ENCODE peak calls at places on chromosomes 7 and 10, in five cellular contexts. M is endothelial cell, B is NCI-H460, G is H7, E is BE2C. C is an unnamed sample.

GRCh38 chr7:2049111-2049781 is 183.5 kb downstream of the MAD1L1 start:
- DNase-seq in M (no peak), B (no peak), G (no peak), E (no peak), C (no peak)

GRCh38 chr7:42099076-42099836 is 137.8 kb downstream of the GLI3 start:
- DNase-seq in M (no peak), B (no peak), G (no peak), E (no peak), C (no peak)

GRCh38 chr7:148296994-148297644 is 293.4 kb upstream of the C7orf33 start:
- DNase-seq in M (no peak), B (no peak), G (no peak), E (no peak), C (no peak)

GRCh38 chr10:108439397-108439796 is 1274.9 kb upstream of the SORCS1 start:
- DNase-seq in M (no peak), B (no peak), G (no peak), E (no peak), C (no peak)

GRCh38 chr10:133455196-133455595 is 1.5 kb downstream of the SCART1 start:
- DNase-seq in M (no peak), B (no peak), G (no peak), E (no peak), C (no peak)

GRCh38 chr10:85548038-85548437 is 818.6 kb downstream of the GRID1 start:
- DNase-seq in M (peak), B (peak), G (peak), E (peak), C (no peak)

GRCh38 chr7:107262857-107263256 is 94.1 kb downstream of the HBP1 start:
- DNase-seq in M (no peak), B (no peak), G (no peak), E (no peak), C (no peak)

GRCh38 chr7:30740417-30741181 is 11.3 kb upstream of the INMT start:
- DNase-seq in M (peak), B (peak), G (peak), E (peak), C (peak)

GRCh38 chr10:53223846-53224245 is 451.3 kb upstream of the MBL2 start:
- DNase-seq in M (no peak), B (no peak), G (peak), E (no peak), C (peak)

GRCh38 chr7:24718977-24719491 is 38.2 kb downstream of the GSDME start:
- DNase-seq in M (no peak), B (no peak), G (no peak), E (no peak), C (no peak)

GRCh38 chr7:75861636-75862035 is 17.2 kb upstream of the RHBDD2 start:
- DNase-seq in M (no peak), B (no peak), G (no peak), E (no peak), C (no peak)

GRCh38 chr7:142771353-142771723 is 568 bp downstream of the PRSS2 start:
- DNase-seq in M (no peak), B (no peak), G (no peak), E (no peak), C (no peak)

GRCh38 chr7:16839646-16840045 is 34.8 kb upstream of the AGR2 start:
- DNase-seq in M (no peak), B (no peak), G (no peak), E (no peak), C (no peak)

GRCh38 chr10:132884041-132884440 is 58.3 kb downstream of the CFAP46 start:
- DNase-seq in M (no peak), B (no peak), G (no peak), E (no peak), C (peak)

GRCh38 chr7:142901426-142902259 is 16.1 kb upstream of the TRPV6 start:
- DNase-seq in M (no peak), B (no peak), G (peak), E (no peak), C (no peak)

GRCh38 chr7:134865001-134865845 is 85.8 kb downstream of the CALD1 start:
- DNase-seq in M (no peak), B (no peak), G (peak), E (no peak), C (no peak)

GRCh38 chr10:63438506-63439498 is 27.0 kb downstream of the JMJD1C start:
- DNase-seq in M (no peak), B (no peak), G (no peak), E (no peak), C (no peak)

GRCh38 chr10:70672165-70672992 is at the start of gene ADAMTS14:
- DNase-seq in M (peak), B (no peak), G (peak), E (peak), C (peak)

GRCh38 chr10:28679941-28680752 is 2.8 kb downstream of the BAMBI start:
- DNase-seq in M (peak), B (no peak), G (no peak), E (peak), C (no peak)

GRCh38 chr10:103145046-103145445 is 48.0 kb downstream of the NT5C2 start:
- DNase-seq in M (no peak), B (no peak), G (no peak), E (no peak), C (no peak)

GRCh38 chr7:127874951-127875608 is 156.2 kb downstream of the LRRC4 start:
- DNase-seq in M (no peak), B (no peak), G (no peak), E (no peak), C (no peak)

GRCh38 chr7:141558544-141559183 is 7.5 kb downstream of the AGK start:
- DNase-seq in M (no peak), B (no peak), G (no peak), E (no peak), C (no peak)

GRCh38 chr7:142384508-142384922 is 126.7 kb upstream of the PRSS58 start:
- DNase-seq in M (no peak), B (no peak), G (no peak), E (no peak), C (no peak)

GRCh38 chr10:5811387-5811821 is 1.8 kb downstream of the GDI2 start:
- DNase-seq in M (no peak), B (no peak), G (no peak), E (no peak), C (no peak)

GRCh38 chr10:44921061-44921460 is 9.9 kb downstream of the TMEM72 start:
- DNase-seq in M (no peak), B (no peak), G (no peak), E (no peak), C (no peak)

GRCh38 chr10:101226888-101227736 is 2.2 kb downstream of the LBX1 start:
- DNase-seq in M (no peak), B (no peak), G (peak), E (no peak), C (peak)

GRCh38 chr10:104120512-104120902 is 1.5 kb upstream of the SFR1 start:
- DNase-seq in M (no peak), B (no peak), G (no peak), E (no peak), C (no peak)

GRCh38 chr10:103491729-103492364 is 1.7 kb upstream of the NEURL1 start:
- DNase-seq in M (no peak), B (peak), G (no peak), E (peak), C (no peak)

GRCh38 chr7:27097686-27098492 is 2.1 kb upstream of the HOXA1 start:
- DNase-seq in M (no peak), B (no peak), G (peak), E (no peak), C (no peak)

GRCh38 chr7:152931583-152931982 is 172.0 kb downstream of the ACTR3B start:
- DNase-seq in M (no peak), B (no peak), G (no peak), E (no peak), C (no peak)

GRCh38 chr10:4353964-4354363 is 472.0 kb upstream of the AKR1E2 start:
- DNase-seq in M (no peak), B (no peak), G (no peak), E (no peak), C (no peak)

GRCh38 chr7:105911961-105912575 is 35.7 kb upstream of the ATXN7L1 start:
- DNase-seq in M (no peak), B (no peak), G (no peak), E (no peak), C (no peak)

GRCh38 chr7:127758105-127758504 is 106.1 kb downstream of the SND1 start:
- DNase-seq in M (no peak), B (no peak), G (no peak), E (no peak), C (no peak)

GRCh38 chr10:100053686-100054460 is 27.8 kb downstream of the CPN1 start:
- DNase-seq in M (no peak), B (no peak), G (no peak), E (no peak), C (no peak)

GRCh38 chr10:34434119-34434594 is 380.9 kb downstream of the PARD3 start:
- DNase-seq in M (no peak), B (no peak), G (no peak), E (peak), C (no peak)

GRCh38 chr10:116098411-116099019 is 174.5 kb downstream of the GFRA1 start:
- DNase-seq in M (no peak), B (no peak), G (no peak), E (no peak), C (no peak)

GRCh38 chr7:55119571-55119970 is 100.8 kb downstream of the EGFR start:
- DNase-seq in M (no peak), B (no peak), G (no peak), E (no peak), C (no peak)

GRCh38 chr7:33933611-33934281 is 28.4 kb downstream of the BMPER start:
- DNase-seq in M (no peak), B (no peak), G (no peak), E (peak), C (no peak)

GRCh38 chr7:103778929-103779328 is 210.5 kb downstream of the RELN start:
- DNase-seq in M (no peak), B (no peak), G (no peak), E (no peak), C (no peak)

C was measured in WTC11.